ENCODE peak calls at places on chromosomes 16 and 17, in nine cellular contexts. One of them, this sample, is unnamed.

GRCh38 chr17:39663340-39663687 is 1.8 kb upstream of the TCAP start:
- DNase-seq in germinal center: no peak
- DNase-seq in Daoy: no peak
- DNase-seq in fibroblast of the aortic adventitia: no peak
- DNase-seq in NCI-H460: no peak
- DNase-seq in CD8-positive, alpha-beta memory T cell: no peak
- DNase-seq in stimulated activated CD4-positive, alpha-beta T cell treated with anti-CD3 and anti-CD28 coated beads, Interleukin-12 subunit alpha, Interleukin-12 subunit beta, amount 100 ng/mL, for 4 hours: no peak
- DNase-seq in body of pancreas: no peak
- DNase-seq in skeletal muscle cell: no peak
- DNase-seq in this sample: no peak

GRCh38 chr17:55285340-55286301 is 20.9 kb downstream of the HLF start:
- DNase-seq in Daoy: no peak
- DNase-seq in fibroblast of the aortic adventitia: peak; percentile 90
- DNase-seq in germinal center: no peak
- DNase-seq in CD8-positive, alpha-beta memory T cell: no peak
- DNase-seq in body of pancreas: peak; percentile 86
- DNase-seq in skeletal muscle cell: peak; percentile 78
- DNase-seq in NCI-H460: no peak
- DNase-seq in stimulated activated CD4-positive, alpha-beta T cell treated with anti-CD3 and anti-CD28 coated beads, Interleukin-12 subunit alpha, Interleukin-12 subunit beta, amount 100 ng/mL, for 4 hours: no peak
- DNase-seq in this sample: no peak

GRCh38 chr16:84446596-84447392 is 57.7 kb downstream of the MEAK7 start:
- DNase-seq in body of pancreas: no peak
- DNase-seq in germinal center: no peak
- DNase-seq in Daoy: peak; percentile 27
- DNase-seq in skeletal muscle cell: no peak
- DNase-seq in CD8-positive, alpha-beta memory T cell: no peak
- DNase-seq in NCI-H460: no peak
- DNase-seq in fibroblast of the aortic adventitia: peak; percentile 16
- DNase-seq in stimulated activated CD4-positive, alpha-beta T cell treated with anti-CD3 and anti-CD28 coated beads, Interleukin-12 subunit alpha, Interleukin-12 subunit beta, amount 100 ng/mL, for 4 hours: no peak
- DNase-seq in this sample: no peak

GRCh38 chr17:63837480-63837879 is 5.0 kb downstream of the SMARCD2 start:
- DNase-seq in body of pancreas: no peak
- DNase-seq in CD8-positive, alpha-beta memory T cell: no peak
- DNase-seq in fibroblast of the aortic adventitia: no peak
- DNase-seq in Daoy: no peak
- DNase-seq in NCI-H460: no peak
- DNase-seq in stimulated activated CD4-positive, alpha-beta T cell treated with anti-CD3 and anti-CD28 coated beads, Interleukin-12 subunit alpha, Interleukin-12 subunit beta, amount 100 ng/mL, for 4 hours: no peak
- DNase-seq in germinal center: no peak
- DNase-seq in skeletal muscle cell: no peak
- DNase-seq in this sample: no peak

GRCh38 chr16:47258874-47259461 is 115.2 kb upstream of the NETO2 start:
- DNase-seq in Daoy: peak; percentile 11
- DNase-seq in NCI-H460: peak; percentile 26
- DNase-seq in skeletal muscle cell: no peak
- DNase-seq in germinal center: peak; percentile 54
- DNase-seq in fibroblast of the aortic adventitia: peak; percentile 20
- DNase-seq in stimulated activated CD4-positive, alpha-beta T cell treated with anti-CD3 and anti-CD28 coated beads, Interleukin-12 subunit alpha, Interleukin-12 subunit beta, amount 100 ng/mL, for 4 hours: no peak
- DNase-seq in body of pancreas: no peak
- DNase-seq in CD8-positive, alpha-beta memory T cell: no peak
- DNase-seq in this sample: no peak

GRCh38 chr17:19707728-19708221 is 8.6 kb downstream of the SLC47A2 start:
- DNase-seq in CD8-positive, alpha-beta memory T cell: no peak
- DNase-seq in NCI-H460: no peak
- DNase-seq in Daoy: no peak
- DNase-seq in body of pancreas: no peak
- DNase-seq in fibroblast of the aortic adventitia: no peak
- DNase-seq in germinal center: peak; percentile 1
- DNase-seq in skeletal muscle cell: no peak
- DNase-seq in stimulated activated CD4-positive, alpha-beta T cell treated with anti-CD3 and anti-CD28 coated beads, Interleukin-12 subunit alpha, Interleukin-12 subunit beta, amount 100 ng/mL, for 4 hours: no peak
- DNase-seq in this sample: no peak

GRCh38 chr17:61658183-61658582 is 67.2 kb upstream of the NACA2 start:
- DNase-seq in Daoy: no peak
- DNase-seq in body of pancreas: no peak
- DNase-seq in CD8-positive, alpha-beta memory T cell: no peak
- DNase-seq in germinal center: no peak
- DNase-seq in stimulated activated CD4-positive, alpha-beta T cell treated with anti-CD3 and anti-CD28 coated beads, Interleukin-12 subunit alpha, Interleukin-12 subunit beta, amount 100 ng/mL, for 4 hours: no peak
- DNase-seq in fibroblast of the aortic adventitia: no peak
- DNase-seq in skeletal muscle cell: no peak
- DNase-seq in NCI-H460: no peak
- DNase-seq in this sample: no peak

GRCh38 chr17:37399404-37399803 is 7.2 kb downstream of the ACACA start:
- DNase-seq in NCI-H460: no peak
- DNase-seq in CD8-positive, alpha-beta memory T cell: no peak
- DNase-seq in body of pancreas: no peak
- DNase-seq in germinal center: no peak
- DNase-seq in Daoy: peak; percentile 54
- DNase-seq in skeletal muscle cell: no peak
- DNase-seq in stimulated activated CD4-positive, alpha-beta T cell treated with anti-CD3 and anti-CD28 coated beads, Interleukin-12 subunit alpha, Interleukin-12 subunit beta, amount 100 ng/mL, for 4 hours: no peak
- DNase-seq in fibroblast of the aortic adventitia: peak; percentile 18
- DNase-seq in this sample: no peak

GRCh38 chr16:83200005-83200779 is 573.4 kb downstream of the CDH13 start:
- DNase-seq in germinal center: no peak
- DNase-seq in body of pancreas: no peak
- DNase-seq in fibroblast of the aortic adventitia: no peak
- DNase-seq in NCI-H460: no peak
- DNase-seq in Daoy: peak; percentile 44
- DNase-seq in CD8-positive, alpha-beta memory T cell: no peak
- DNase-seq in skeletal muscle cell: no peak
- DNase-seq in stimulated activated CD4-positive, alpha-beta T cell treated with anti-CD3 and anti-CD28 coated beads, Interleukin-12 subunit alpha, Interleukin-12 subunit beta, amount 100 ng/mL, for 4 hours: no peak
- DNase-seq in this sample: no peak

GRCh38 chr16:4264546-4264945 is 8.3 kb downstream of the TFAP4 start:
- DNase-seq in CD8-positive, alpha-beta memory T cell: no peak
- DNase-seq in skeletal muscle cell: no peak
- DNase-seq in NCI-H460: no peak
- DNase-seq in body of pancreas: no peak
- DNase-seq in stimulated activated CD4-positive, alpha-beta T cell treated with anti-CD3 and anti-CD28 coated beads, Interleukin-12 subunit alpha, Interleukin-12 subunit beta, amount 100 ng/mL, for 4 hours: no peak
- DNase-seq in Daoy: no peak
- DNase-seq in fibroblast of the aortic adventitia: peak; percentile 31
- DNase-seq in germinal center: no peak
- DNase-seq in this sample: no peak

GRCh38 chr17:42153919-42154491 is 784 bp downstream of the RAB5C start:
- DNase-seq in body of pancreas: no peak
- DNase-seq in CD8-positive, alpha-beta memory T cell: no peak
- DNase-seq in Daoy: no peak
- DNase-seq in fibroblast of the aortic adventitia: peak; percentile 31
- DNase-seq in germinal center: no peak
- DNase-seq in skeletal muscle cell: no peak
- DNase-seq in NCI-H460: no peak
- DNase-seq in stimulated activated CD4-positive, alpha-beta T cell treated with anti-CD3 and anti-CD28 coated beads, Interleukin-12 subunit alpha, Interleukin-12 subunit beta, amount 100 ng/mL, for 4 hours: no peak
- DNase-seq in this sample: no peak

GRCh38 chr16:17369441-17369951 is 101.3 kb downstream of the XYLT1 start:
- DNase-seq in skeletal muscle cell: no peak
- DNase-seq in Daoy: no peak
- DNase-seq in stimulated activated CD4-positive, alpha-beta T cell treated with anti-CD3 and anti-CD28 coated beads, Interleukin-12 subunit alpha, Interleukin-12 subunit beta, amount 100 ng/mL, for 4 hours: peak; percentile 31
- DNase-seq in germinal center: peak; percentile 74
- DNase-seq in body of pancreas: peak; percentile 69
- DNase-seq in NCI-H460: no peak
- DNase-seq in CD8-positive, alpha-beta memory T cell: peak; percentile 87
- DNase-seq in fibroblast of the aortic adventitia: no peak
- DNase-seq in this sample: peak; percentile 62

GRCh38 chr16:66606000-66606751 is 1.7 kb downstream of the CMTM3 start:
- DNase-seq in NCI-H460: no peak
- DNase-seq in CD8-positive, alpha-beta memory T cell: no peak
- DNase-seq in stimulated activated CD4-positive, alpha-beta T cell treated with anti-CD3 and anti-CD28 coated beads, Interleukin-12 subunit alpha, Interleukin-12 subunit beta, amount 100 ng/mL, for 4 hours: no peak
- DNase-seq in fibroblast of the aortic adventitia: no peak
- DNase-seq in body of pancreas: peak; percentile 40
- DNase-seq in Daoy: no peak
- DNase-seq in skeletal muscle cell: no peak
- DNase-seq in germinal center: peak; percentile 71
- DNase-seq in this sample: no peak

GRCh38 chr17:36544049-36544319 is 735 bp upstream of the GGNBP2 start:
- DNase-seq in NCI-H460: peak; percentile 27
- DNase-seq in CD8-positive, alpha-beta memory T cell: no peak
- DNase-seq in fibroblast of the aortic adventitia: peak; percentile 60
- DNase-seq in germinal center: peak; percentile 21
- DNase-seq in Daoy: peak; percentile 26
- DNase-seq in skeletal muscle cell: peak; percentile 4
- DNase-seq in stimulated activated CD4-positive, alpha-beta T cell treated with anti-CD3 and anti-CD28 coated beads, Interleukin-12 subunit alpha, Interleukin-12 subunit beta, amount 100 ng/mL, for 4 hours: no peak
- DNase-seq in body of pancreas: no peak
- DNase-seq in this sample: peak; percentile 3

GRCh38 chr16:3509470-3509928 is 8.7 kb downstream of the CLUAP1 start:
- DNase-seq in body of pancreas: no peak
- DNase-seq in skeletal muscle cell: no peak
- DNase-seq in CD8-positive, alpha-beta memory T cell: peak; percentile 86
- DNase-seq in fibroblast of the aortic adventitia: no peak
- DNase-seq in germinal center: no peak
- DNase-seq in NCI-H460: no peak
- DNase-seq in stimulated activated CD4-positive, alpha-beta T cell treated with anti-CD3 and anti-CD28 coated beads, Interleukin-12 subunit alpha, Interleukin-12 subunit beta, amount 100 ng/mL, for 4 hours: peak; percentile 47
- DNase-seq in Daoy: no peak
- DNase-seq in this sample: peak; percentile 70

GRCh38 chr17:29622337-29623282 is at the start of gene CORO6:
- DNase-seq in fibroblast of the aortic adventitia: peak; percentile 37
- DNase-seq in NCI-H460: peak; percentile 25
- DNase-seq in CD8-positive, alpha-beta memory T cell: peak; percentile 64
- DNase-seq in body of pancreas: peak; percentile 37
- DNase-seq in Daoy: peak; percentile 51
- DNase-seq in germinal center: peak; percentile 82
- DNase-seq in stimulated activated CD4-positive, alpha-beta T cell treated with anti-CD3 and anti-CD28 coated beads, Interleukin-12 subunit alpha, Interleukin-12 subunit beta, amount 100 ng/mL, for 4 hours: peak; percentile 69
- DNase-seq in skeletal muscle cell: no peak
- DNase-seq in this sample: peak; percentile 64

GRCh38 chr17:74297941-74298340 is 23.9 kb downstream of the DNAI2 start:
- DNase-seq in CD8-positive, alpha-beta memory T cell: no peak
- DNase-seq in stimulated activated CD4-positive, alpha-beta T cell treated with anti-CD3 and anti-CD28 coated beads, Interleukin-12 subunit alpha, Interleukin-12 subunit beta, amount 100 ng/mL, for 4 hours: no peak
- DNase-seq in Daoy: peak; percentile 77
- DNase-seq in body of pancreas: no peak
- DNase-seq in germinal center: no peak
- DNase-seq in NCI-H460: no peak
- DNase-seq in fibroblast of the aortic adventitia: peak; percentile 30
- DNase-seq in skeletal muscle cell: no peak
- DNase-seq in this sample: no peak

GRCh38 chr16:22008215-22009142 is 568 bp downstream of the MOSMO start:
- DNase-seq in germinal center: peak; percentile 40
- DNase-seq in Daoy: peak; percentile 15
- DNase-seq in NCI-H460: no peak
- DNase-seq in fibroblast of the aortic adventitia: no peak
- DNase-seq in skeletal muscle cell: no peak
- DNase-seq in CD8-positive, alpha-beta memory T cell: no peak
- DNase-seq in body of pancreas: peak; percentile 13
- DNase-seq in stimulated activated CD4-positive, alpha-beta T cell treated with anti-CD3 and anti-CD28 coated beads, Interleukin-12 subunit alpha, Interleukin-12 subunit beta, amount 100 ng/mL, for 4 hours: peak; percentile 12
- DNase-seq in this sample: no peak

GRCh38 chr17:79953335-79953734 is 82.3 kb downstream of the TBC1D16 start:
- DNase-seq in Daoy: no peak
- DNase-seq in CD8-positive, alpha-beta memory T cell: no peak
- DNase-seq in germinal center: no peak
- DNase-seq in NCI-H460: no peak
- DNase-seq in stimulated activated CD4-positive, alpha-beta T cell treated with anti-CD3 and anti-CD28 coated beads, Interleukin-12 subunit alpha, Interleukin-12 subunit beta, amount 100 ng/mL, for 4 hours: no peak
- DNase-seq in fibroblast of the aortic adventitia: no peak
- DNase-seq in body of pancreas: no peak
- DNase-seq in skeletal muscle cell: no peak
- DNase-seq in this sample: no peak

GRCh38 chr16:3959148-3959547 is 78.6 kb upstream of the CREBBP start:
- DNase-seq in Daoy: peak; percentile 96
- DNase-seq in skeletal muscle cell: no peak
- DNase-seq in NCI-H460: no peak
- DNase-seq in body of pancreas: peak; percentile 54
- DNase-seq in germinal center: no peak
- DNase-seq in CD8-positive, alpha-beta memory T cell: no peak
- DNase-seq in fibroblast of the aortic adventitia: peak; percentile 91
- DNase-seq in stimulated activated CD4-positive, alpha-beta T cell treated with anti-CD3 and anti-CD28 coated beads, Interleukin-12 subunit alpha, Interleukin-12 subunit beta, amount 100 ng/mL, for 4 hours: no peak
- DNase-seq in this sample: no peak

GRCh38 chr17:74345433-74346241 is 16.0 kb downstream of the BTBD17 start:
- DNase-seq in CD8-positive, alpha-beta memory T cell: no peak
- DNase-seq in germinal center: no peak
- DNase-seq in body of pancreas: no peak
- DNase-seq in fibroblast of the aortic adventitia: peak; percentile 6
- DNase-seq in stimulated activated CD4-positive, alpha-beta T cell treated with anti-CD3 and anti-CD28 coated beads, Interleukin-12 subunit alpha, Interleukin-12 subunit beta, amount 100 ng/mL, for 4 hours: no peak
- DNase-seq in NCI-H460: no peak
- DNase-seq in skeletal muscle cell: no peak
- DNase-seq in Daoy: peak; percentile 74
- DNase-seq in this sample: no peak

GRCh38 chr17:10019941-10020403 is 114.9 kb upstream of the RCVRN start:
- DNase-seq in skeletal muscle cell: no peak
- DNase-seq in Daoy: peak; percentile 50
- DNase-seq in CD8-positive, alpha-beta memory T cell: no peak
- DNase-seq in germinal center: no peak
- DNase-seq in fibroblast of the aortic adventitia: no peak
- DNase-seq in NCI-H460: no peak
- DNase-seq in stimulated activated CD4-positive, alpha-beta T cell treated with anti-CD3 and anti-CD28 coated beads, Interleukin-12 subunit alpha, Interleukin-12 subunit beta, amount 100 ng/mL, for 4 hours: no peak
- DNase-seq in body of pancreas: peak; percentile 27
- DNase-seq in this sample: no peak

GRCh38 chr16:2280461-2280860 is 12.5 kb upstream of the RNPS1 start:
- DNase-seq in stimulated activated CD4-positive, alpha-beta T cell treated with anti-CD3 and anti-CD28 coated beads, Interleukin-12 subunit alpha, Interleukin-12 subunit beta, amount 100 ng/mL, for 4 hours: no peak
- DNase-seq in germinal center: no peak
- DNase-seq in fibroblast of the aortic adventitia: no peak
- DNase-seq in skeletal muscle cell: no peak
- DNase-seq in Daoy: no peak
- DNase-seq in NCI-H460: no peak
- DNase-seq in body of pancreas: no peak
- DNase-seq in CD8-positive, alpha-beta memory T cell: no peak
- DNase-seq in this sample: no peak

GRCh38 chr17:48478224-48479013 is 48.4 kb upstream of the SKAP1 start:
- DNase-seq in germinal center: peak; percentile 41
- DNase-seq in fibroblast of the aortic adventitia: no peak
- DNase-seq in CD8-positive, alpha-beta memory T cell: no peak
- DNase-seq in body of pancreas: no peak
- DNase-seq in skeletal muscle cell: no peak
- DNase-seq in stimulated activated CD4-positive, alpha-beta T cell treated with anti-CD3 and anti-CD28 coated beads, Interleukin-12 subunit alpha, Interleukin-12 subunit beta, amount 100 ng/mL, for 4 hours: no peak
- DNase-seq in NCI-H460: no peak
- DNase-seq in Daoy: peak; percentile 56
- DNase-seq in this sample: no peak

GRCh38 chr16:87681990-87682570 is 79.8 kb downstream of the JPH3 start:
- DNase-seq in skeletal muscle cell: peak; percentile 36
- DNase-seq in CD8-positive, alpha-beta memory T cell: no peak
- DNase-seq in stimulated activated CD4-positive, alpha-beta T cell treated with anti-CD3 and anti-CD28 coated beads, Interleukin-12 subunit alpha, Interleukin-12 subunit beta, amount 100 ng/mL, for 4 hours: no peak
- DNase-seq in fibroblast of the aortic adventitia: peak; percentile 79
- DNase-seq in germinal center: peak; percentile 63
- DNase-seq in NCI-H460: no peak
- DNase-seq in body of pancreas: no peak
- DNase-seq in Daoy: peak; percentile 63
- DNase-seq in this sample: no peak

GRCh38 chr17:67489273-67489672 is 112.2 kb downstream of the PITPNC1 start:
- DNase-seq in fibroblast of the aortic adventitia: no peak
- DNase-seq in stimulated activated CD4-positive, alpha-beta T cell treated with anti-CD3 and anti-CD28 coated beads, Interleukin-12 subunit alpha, Interleukin-12 subunit beta, amount 100 ng/mL, for 4 hours: no peak
- DNase-seq in Daoy: no peak
- DNase-seq in skeletal muscle cell: no peak
- DNase-seq in CD8-positive, alpha-beta memory T cell: no peak
- DNase-seq in germinal center: no peak
- DNase-seq in NCI-H460: no peak
- DNase-seq in body of pancreas: no peak
- DNase-seq in this sample: no peak

GRCh38 chr17:62995377-62995885 is 29.4 kb downstream of the TANC2 start:
- DNase-seq in Daoy: peak; percentile 35
- DNase-seq in skeletal muscle cell: no peak
- DNase-seq in CD8-positive, alpha-beta memory T cell: no peak
- DNase-seq in fibroblast of the aortic adventitia: peak; percentile 68
- DNase-seq in NCI-H460: peak; percentile 28
- DNase-seq in stimulated activated CD4-positive, alpha-beta T cell treated with anti-CD3 and anti-CD28 coated beads, Interleukin-12 subunit alpha, Interleukin-12 subunit beta, amount 100 ng/mL, for 4 hours: peak; percentile 2
- DNase-seq in body of pancreas: peak; percentile 35
- DNase-seq in germinal center: no peak
- DNase-seq in this sample: no peak

GRCh38 chr16:67277294-67277998 is 1.9 kb upstream of the PLEKHG4 start:
- DNase-seq in germinal center: no peak
- DNase-seq in NCI-H460: no peak
- DNase-seq in Daoy: peak; percentile 98
- DNase-seq in stimulated activated CD4-positive, alpha-beta T cell treated with anti-CD3 and anti-CD28 coated beads, Interleukin-12 subunit alpha, Interleukin-12 subunit beta, amount 100 ng/mL, for 4 hours: no peak
- DNase-seq in fibroblast of the aortic adventitia: peak; percentile 99
- DNase-seq in CD8-positive, alpha-beta memory T cell: no peak
- DNase-seq in body of pancreas: peak; percentile 60
- DNase-seq in skeletal muscle cell: peak; percentile 99
- DNase-seq in this sample: no peak

GRCh38 chr16:13961099-13961811 is 41.3 kb downstream of the ERCC4 start:
- DNase-seq in body of pancreas: no peak
- DNase-seq in stimulated activated CD4-positive, alpha-beta T cell treated with anti-CD3 and anti-CD28 coated beads, Interleukin-12 subunit alpha, Interleukin-12 subunit beta, amount 100 ng/mL, for 4 hours: no peak
- DNase-seq in NCI-H460: no peak
- DNase-seq in germinal center: no peak
- DNase-seq in fibroblast of the aortic adventitia: peak; percentile 31
- DNase-seq in CD8-positive, alpha-beta memory T cell: no peak
- DNase-seq in skeletal muscle cell: peak; percentile 66
- DNase-seq in Daoy: peak; percentile 20
- DNase-seq in this sample: no peak